ENCODE peak calls at places on chromosomes 13 and 19, in six cellular contexts. U, L, N, M, C and A are unnamed samples.

GRCh38 chr13:102440259-102440936 is 38.5 kb upstream of the FGF14 start:
- DNase-seq in U (peak; percentile 69), N (no peak), M (peak; percentile 48), C (peak; percentile 42), L (no peak), A (no peak)

GRCh38 chr19:8459520-8460260 is 14.9 kb downstream of the HNRNPM start:
- DNase-seq in M (no peak), U (no peak), N (no peak), L (no peak), C (no peak), A (no peak)

GRCh38 chr13:44280461-44280860 is 93.2 kb upstream of the SERP2 start:
- DNase-seq in M (no peak), L (no peak), C (no peak), N (no peak), U (no peak), A (no peak)

GRCh38 chr19:55257461-55258411 is 1.1 kb downstream of the PPP6R1 start:
- DNase-seq in N (no peak), M (no peak), C (no peak), L (peak; percentile 43), U (no peak), A (no peak)

GRCh38 chr13:100428966-100429365 is 159.6 kb downstream of the GGACT start:
- DNase-seq in N (no peak), C (no peak), L (no peak), U (no peak), M (no peak), A (no peak)

GRCh38 chr19:48102870-48103751 is 7.5 kb downstream of the PLA2G4C start:
- DNase-seq in U (no peak), M (no peak), N (peak; percentile 44), C (peak; percentile 27), L (no peak), A (no peak)

GRCh38 chr13:97125051-97125809 is 96.9 kb upstream of the MBNL2 start:
- DNase-seq in U (no peak), L (no peak), C (no peak), M (no peak), N (no peak), A (no peak)

GRCh38 chr13:111281751-111282311 is 38.6 kb upstream of the TEX29 start:
- DNase-seq in L (no peak), U (no peak), M (no peak), N (no peak), C (no peak), A (no peak)

GRCh38 chr13:31310781-31311180 is 111.0 kb downstream of the B3GLCT start:
- DNase-seq in C (no peak), L (no peak), U (no peak), M (no peak), N (no peak), A (no peak)

GRCh38 chr13:100334209-100334608 is 245.3 kb downstream of the PCCA start:
- DNase-seq in U (no peak), N (no peak), L (no peak), M (no peak), C (no peak), A (no peak)

GRCh38 chr13:113489549-113490495 is 689 bp downstream of the DCUN1D2 start:
- DNase-seq in N (no peak), L (peak; percentile 22), U (no peak), C (peak; percentile 39), M (peak; percentile 60), A (no peak)

GRCh38 chr19:1324792-1325567 is 39.3 kb downstream of the EFNA2 start:
- DNase-seq in N (peak; percentile 89), L (peak; percentile 27), U (no peak), M (peak; percentile 56), C (peak; percentile 56), A (peak; percentile 85)

GRCh38 chr13:98133949-98134348 is 8.9 kb upstream of the FARP1 start:
- DNase-seq in N (no peak), U (no peak), C (no peak), M (no peak), L (no peak), A (no peak)

GRCh38 chr19:41328818-41329220 is 18.8 kb downstream of the CCDC97 start:
- DNase-seq in C (no peak), U (no peak), L (no peak), M (no peak), N (no peak), A (peak; percentile 67)

GRCh38 chr19:19597809-19598306 is 20.6 kb downstream of the PBX4 start:
- DNase-seq in M (no peak), L (peak; percentile 84), U (no peak), N (no peak), C (no peak), A (no peak)

GRCh38 chr19:6362024-6362344 is 653 bp downstream of the CLPP start:
- DNase-seq in U (no peak), N (no peak), L (no peak), M (no peak), C (no peak), A (no peak)

GRCh38 chr13:20499986-20500385 is 25.7 kb downstream of the CRYL1 start:
- DNase-seq in C (no peak), M (no peak), U (no peak), L (no peak), N (no peak), A (no peak)

GRCh38 chr13:84137292-84137691 is 255.0 kb upstream of the SLITRK1 start:
- DNase-seq in M (no peak), L (peak; percentile 74), C (peak; percentile 25), N (no peak), U (no peak), A (no peak)

GRCh38 chr19:20925481-20925880 is 2.4 kb downstream of the ZNF85 start:
- DNase-seq in M (no peak), L (no peak), U (no peak), C (no peak), N (no peak), A (no peak)

GRCh38 chr19:1213391-1214286 is 8.1 kb downstream of the STK11 start:
- DNase-seq in M (peak; percentile 84), N (peak; percentile 91), C (peak; percentile 78), U (peak; percentile 85), L (peak; percentile 50), A (peak; percentile 86)

GRCh38 chr13:111115841-111116500 is 861 bp downstream of the ARHGEF7 start:
- DNase-seq in U (no peak), N (no peak), L (no peak), C (peak; percentile 29), M (no peak), A (peak; percentile 79)

DNA sequence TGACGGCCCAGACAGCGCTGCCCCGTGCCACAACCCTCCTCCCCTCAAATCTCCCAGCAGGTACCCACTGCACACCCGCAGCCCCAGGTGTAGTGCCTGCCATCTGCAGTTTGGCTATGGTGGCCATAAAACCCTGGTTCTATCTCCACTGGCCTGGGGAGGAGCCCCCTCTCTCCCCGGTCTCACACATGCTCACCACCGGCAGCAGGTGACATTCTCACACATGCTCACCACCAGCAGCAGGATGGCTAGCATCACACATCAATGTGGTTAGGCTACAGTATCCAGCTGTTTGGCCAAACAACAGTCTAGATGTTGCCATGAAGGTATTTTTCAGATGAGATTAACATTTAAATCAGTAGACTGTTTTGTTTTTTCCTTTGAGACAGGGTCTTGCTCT is 31.2 kb downstream of the ELL start:
- DNase-seq in C (no peak), M (no peak), L (no peak), U (no peak), N (no peak), A (no peak)
- H3K4me1 ChIP-seq in C (peaks cover 47% of the 10 kb centered on the region), M (peaks cover 70% of the 10 kb centered on the region), L (peaks cover 74% of the 10 kb centered on the region), U (peaks cover 87% of the 10 kb centered on the region), N (no peaks in the 10 kb centered on the region), A (peaks cover 49% of the 10 kb centered on the region)

GRCh38 chr19:10695401-10696398 is 5.5 kb upstream of the QTRT1 start:
- DNase-seq in C (peak; percentile 94), L (peak; percentile 84), N (peak; percentile 96), M (peak; percentile 97), U (peak; percentile 97), A (peak; percentile 97)

GRCh38 chr19:10691883-10692282 is 9.4 kb upstream of the QTRT1 start:
- DNase-seq in N (no peak), M (no peak), U (no peak), L (no peak), C (no peak), A (no peak)

GRCh38 chr19:10691178-10691881 is 9.9 kb upstream of the QTRT1 start:
- DNase-seq in L (no peak), C (no peak), N (no peak), M (no peak), U (no peak), A (no peak)

GRCh38 chr19:10692673-10693264 is 8.5 kb upstream of the QTRT1 start:
- DNase-seq in M (no peak), L (no peak), N (no peak), C (no peak), U (no peak), A (no peak)

GRCh38 chr19:10694706-10695105 is 6.5 kb upstream of the QTRT1 start:
- DNase-seq in L (no peak), N (no peak), C (no peak), U (no peak), M (no peak), A (no peak)
- H3K27ac ChIP-seq in L (no peak overlapping the region), N (no peak overlapping the region), C (no peak overlapping the region), U (no peak overlapping the region), M (no peak overlapping the region), A (no peak overlapping the region)

DNA sequence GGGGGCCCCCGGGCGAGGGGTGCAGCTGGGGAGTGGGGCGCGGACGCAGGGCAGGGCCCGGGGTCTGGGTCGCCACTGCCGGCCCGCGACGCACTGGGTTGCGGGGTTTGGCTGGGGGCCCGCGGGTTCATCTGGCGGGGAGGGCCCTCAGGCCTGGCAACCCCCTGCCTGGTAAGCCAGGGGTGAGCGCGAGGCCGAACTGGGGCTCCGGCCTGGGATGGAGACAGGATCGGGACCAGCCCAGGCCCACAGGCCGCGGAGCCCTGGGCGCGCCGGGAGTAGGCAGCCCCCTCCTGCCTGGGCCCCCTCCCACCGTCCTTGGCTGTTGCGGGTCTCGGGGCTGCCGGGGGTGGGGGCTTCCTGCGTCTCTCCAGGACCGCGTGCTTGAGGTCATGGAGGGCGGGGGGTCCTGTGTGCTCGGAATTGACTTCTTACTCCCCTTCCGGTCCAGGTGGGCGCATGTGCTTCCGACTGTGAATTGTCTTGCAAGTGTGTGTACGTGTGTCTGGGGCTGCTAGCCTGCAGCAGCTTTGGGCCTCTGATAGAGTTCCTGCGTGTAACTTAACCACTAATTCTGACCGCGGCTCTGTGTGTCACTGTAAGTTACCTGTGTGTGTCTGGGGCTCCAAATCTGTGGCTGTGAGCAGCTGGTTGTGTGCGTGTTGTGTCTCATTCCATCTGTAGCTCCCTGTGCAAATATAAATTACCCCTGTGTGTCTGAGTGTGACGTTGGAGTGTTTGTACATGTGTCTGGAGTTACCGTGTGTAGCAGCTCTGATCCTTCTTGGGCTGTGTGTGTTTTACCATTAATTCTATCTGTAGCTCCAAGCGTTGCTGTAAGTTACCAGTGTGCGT is 751 bp downstream of the GRAMD1A start:
- DNase-seq in M (peak; percentile 62), N (no peak), L (peak; percentile 76), U (no peak), C (peak; percentile 53), A (peak; percentile 70)
- H3K4me1 ChIP-seq in M (peaks cover 88% of the 10 kb centered on the region), N (no peaks in the 10 kb centered on the region), L (peaks cover 77% of the 10 kb centered on the region), U (peaks cover 64% of the 10 kb centered on the region), C (peaks cover 47% of the 10 kb centered on the region), A (peaks cover 7% of the 10 kb centered on the region)

GRCh38 chr13:22505489-22505888 is 675.3 kb upstream of the SGCG start:
- DNase-seq in N (no peak), L (no peak), U (no peak), M (no peak), C (no peak), A (no peak)

DNA sequence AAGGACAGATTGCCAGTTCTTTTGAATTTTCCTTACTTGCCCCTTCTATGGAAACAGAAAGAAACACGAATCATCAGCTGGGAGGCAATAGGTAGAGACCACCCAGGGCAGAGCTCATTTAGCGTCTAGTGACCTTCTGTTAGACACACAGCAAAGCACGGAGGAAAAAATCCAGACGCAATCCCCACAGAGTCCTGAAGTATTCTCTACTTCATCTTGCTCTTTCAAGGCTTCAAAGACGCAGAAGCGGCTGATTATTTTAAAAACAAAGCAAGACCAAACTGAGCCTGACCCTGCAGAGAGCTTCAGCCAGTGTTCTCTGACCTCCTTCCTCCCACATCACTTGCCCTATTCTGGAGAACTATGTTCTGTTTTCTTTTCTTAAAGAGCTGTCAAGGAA is 674.5 kb upstream of the SGCG start:
- DNase-seq in C (no peak), M (no peak), N (no peak), L (no peak), U (no peak), A (no peak)
- H3K27ac ChIP-seq in C (no peak overlapping the region), M (no peak overlapping the region), N (no peak overlapping the region), L (no peak overlapping the region), U (no peak overlapping the region), A (no peak overlapping the region)